ENCODE peak calls at places on chromosome 5, in ten cellular contexts. O, A, J, H, X, G, I, D, E and P are unnamed samples.

GRCh38 chr5:3364941-3365340 is 230.7 kb upstream of the IRX1 start:
- DNase-seq in J (no peak), E (no peak), O (no peak), G (no peak), H (no peak), D (no peak), X (no peak), I (no peak), A (no peak), P (no peak)

GRCh38 chr5:73459366-73459765 is 10.8 kb upstream of the FOXD1 start:
- DNase-seq in D (no peak), J (peak; percentile 80), A (no peak), X (peak; percentile 38), E (no peak), G (no peak), O (no peak), H (no peak), I (no peak), P (no peak)

GRCh38 chr5:163222982-163223381 is 214.4 kb upstream of the CCNG1 start:
- DNase-seq in H (no peak), E (no peak), J (no peak), O (no peak), I (no peak), X (no peak), G (no peak), A (no peak), D (no peak), P (no peak)

GRCh38 chr5:44046581-44047327 is 342.5 kb downstream of the FGF10 start:
- DNase-seq in I (peak; percentile 67), D (no peak), O (no peak), J (no peak), X (no peak), G (no peak), H (no peak), A (no peak), E (no peak), P (no peak)

GRCh38 chr5:140548791-140549190 is 1.3 kb downstream of the EIF4EBP3 start:
- DNase-seq in J (no peak), H (no peak), A (no peak), O (peak; percentile 47), X (no peak), G (no peak), E (no peak), D (no peak), I (peak; percentile 64), P (no peak)

GRCh38 chr5:65190328-65191053 is 291.2 kb downstream of the ADAMTS6 start:
- DNase-seq in G (no peak), O (no peak), X (peak; percentile 82), H (no peak), D (no peak), I (no peak), A (no peak), J (peak; percentile 99), E (no peak), P (no peak)

GRCh38 chr5:29758986-29759421 is 1434.5 kb upstream of the CDH6 start:
- DNase-seq in O (no peak), G (no peak), I (no peak), X (no peak), A (no peak), E (no peak), D (no peak), H (no peak), J (no peak), P (no peak)

GRCh38 chr5:89929173-89929572 is 480.4 kb downstream of the CETN3 start:
- DNase-seq in H (no peak), D (no peak), G (no peak), O (no peak), I (no peak), A (no peak), X (no peak), J (no peak), E (peak; percentile 28), P (no peak)

GRCh38 chr5:94276751-94277150 is 341.7 kb downstream of the KIAA0825 start:
- DNase-seq in X (no peak), A (no peak), J (no peak), D (no peak), G (no peak), E (no peak), I (no peak), H (no peak), O (no peak), P (no peak)

GRCh38 chr5:19837536-19838179 is 150.3 kb downstream of the CDH18 start:
- DNase-seq in A (no peak), O (no peak), I (no peak), D (no peak), H (no peak), G (no peak), X (no peak), E (no peak), J (peak; percentile 94), P (no peak)

GRCh38 chr5:128579669-128580068 is 41.6 kb upstream of the FBN2 start:
- DNase-seq in H (no peak), X (no peak), G (no peak), O (no peak), I (no peak), D (no peak), E (no peak), A (no peak), J (peak; percentile 23), P (no peak)

GRCh38 chr5:1476181-1476966 is 31.1 kb upstream of the SLC6A3 start:
- DNase-seq in G (no peak), O (peak; percentile 47), H (peak; percentile 57), E (no peak), X (no peak), D (no peak), A (peak; percentile 6), I (peak; percentile 61), J (no peak), P (peak; percentile 14)
- H3K4me3 ChIP-seq in G (no peak overlapping the region), O (no peak overlapping the region), H (no peak overlapping the region), E (no peak overlapping the region), X (no peak overlapping the region), D (no peak overlapping the region), A (no peak overlapping the region), I (no peak overlapping the region), J (no peak overlapping the region), P (no peak overlapping the region)

GRCh38 chr5:119418782-119419101 is 33.6 kb upstream of the HSD17B4 start:
- DNase-seq in E (no peak), A (no peak), I (no peak), G (no peak), X (no peak), D (no peak), J (no peak), H (no peak), O (peak; percentile 54), P (no peak)
- TF ChIP-seq CTCF in E (no peak), A (no peak), I (no peak), G (no peak), X (no peak), D (no peak), J (no peak), H (no peak), O (no peak), P (no peak)

GRCh38 chr5:157842185-157842584 is 16.8 kb downstream of the CLINT1 start:
- DNase-seq in J (no peak), I (no peak), O (no peak), E (no peak), H (no peak), X (no peak), A (no peak), G (no peak), D (no peak), P (no peak)

GRCh38 chr5:157842787-157843186 is 16.2 kb downstream of the CLINT1 start:
- DNase-seq in A (no peak), X (no peak), I (no peak), O (no peak), E (no peak), H (no peak), J (no peak), D (no peak), G (no peak), P (no peak)

GRCh38 chr5:157845894-157846598 is 12.9 kb downstream of the CLINT1 start:
- DNase-seq in I (no peak), H (no peak), O (no peak), G (no peak), J (no peak), X (no peak), A (no peak), D (no peak), E (no peak), P (no peak)
- H3K4me3 ChIP-seq in I (no peak overlapping the region), H (no peak overlapping the region), O (no peak overlapping the region), G (no peak overlapping the region), J (no peak overlapping the region), X (no peak overlapping the region), A (no peak overlapping the region), D (no peak overlapping the region), E (no peak overlapping the region), P (no peak overlapping the region)

GRCh38 chr5:26326153-26326759 is 712.1 kb downstream of the CDH9 start:
- DNase-seq in O (no peak), H (no peak), A (no peak), X (no peak), D (no peak), I (no peak), G (no peak), J (no peak), E (no peak), P (no peak)

GRCh38 chr5:26323794-26324193 is 714.6 kb downstream of the CDH9 start:
- DNase-seq in H (no peak), E (no peak), X (no peak), D (no peak), G (no peak), I (no peak), O (no peak), A (no peak), J (no peak), P (no peak)

GRCh38 chr5:26329562-26330189 is 708.7 kb downstream of the CDH9 start:
- DNase-seq in I (no peak), E (no peak), H (no peak), D (peak; percentile 5), G (no peak), O (no peak), A (no peak), X (no peak), J (no peak), P (no peak)
- TF ChIP-seq CTCF in I (no peak), E (no peak), H (no peak), D (peak; percentile 71), G (peak; percentile 48), O (no peak), A (no peak), X (peak; percentile 45), J (no peak), P (peak; percentile 50)

DNA sequence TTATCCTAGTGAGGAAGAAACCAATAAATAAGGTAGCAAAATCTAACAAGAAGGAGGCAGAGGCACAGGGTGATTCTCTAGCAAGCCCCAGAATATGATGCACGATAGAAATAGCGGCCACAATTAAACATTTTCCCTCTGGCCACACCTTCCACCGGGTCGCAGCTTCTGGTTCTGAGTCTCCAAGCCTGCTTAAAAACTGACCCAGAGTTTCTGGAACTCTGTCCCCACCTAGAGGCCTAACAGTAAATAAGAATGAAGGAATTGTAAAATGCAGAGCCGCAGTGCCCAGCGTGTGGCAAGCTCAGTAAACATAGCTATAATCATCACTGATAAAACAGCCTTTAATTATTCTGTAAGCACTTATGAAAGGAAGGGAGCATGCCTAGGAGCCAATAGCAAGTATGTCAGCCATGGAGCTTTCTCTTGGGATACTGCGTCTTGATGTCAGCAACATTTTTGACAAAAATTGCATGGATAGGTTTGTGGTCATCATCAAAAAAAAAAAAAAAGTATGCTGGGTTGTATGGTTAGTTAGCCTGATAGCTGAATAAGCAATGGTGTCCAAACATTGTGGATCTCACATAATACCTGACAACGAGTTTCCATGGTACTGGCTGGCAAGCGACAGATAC is 465.5 kb downstream of the DNAH5 start:
- DNase-seq in O (no peak), I (no peak), G (peak; percentile 43), D (peak; percentile 20), A (no peak), H (no peak), X (no peak), E (no peak), J (peak; percentile 60), P (no peak)
- H3K4me3 ChIP-seq in O (no peak overlapping the region), I (no peak overlapping the region), G (no peak overlapping the region), D (no peak overlapping the region), A (no peak overlapping the region), H (no peak overlapping the region), X (no peak overlapping the region), E (no peak overlapping the region), J (no peak overlapping the region), P (no peak overlapping the region)